ENCODE peak calls at places on chromosome 11, in nine cellular contexts. One of them, this sample, is unnamed.

GRCh38 chr11:33479216-33479615 is 221.4 kb downstream of the C11orf91 start:
- DNase-seq in breast epithelium: no peak
- DNase-seq in brain microvascular endothelial cell: no peak
- DNase-seq in PC-3: no peak
- DNase-seq in spleen: no peak
- DNase-seq in uterus: no peak
- DNase-seq in dorsolateral prefrontal cortex: no peak
- DNase-seq in naive thymus-derived CD4-positive, alpha-beta T cell: no peak
- DNase-seq in CD4-positive, alpha-beta memory T cell: no peak
- DNase-seq in this sample: no peak

GRCh38 chr11:114321621-114322257 is 25.5 kb downstream of the NNMT start:
- DNase-seq in breast epithelium: no peak
- DNase-seq in brain microvascular endothelial cell: peak; percentile 33
- DNase-seq in PC-3: peak; percentile 80
- DNase-seq in spleen: no peak
- DNase-seq in uterus: peak; percentile 60
- DNase-seq in dorsolateral prefrontal cortex: no peak
- DNase-seq in naive thymus-derived CD4-positive, alpha-beta T cell: no peak
- DNase-seq in CD4-positive, alpha-beta memory T cell: no peak
- DNase-seq in this sample: peak; percentile 66

GRCh38 chr11:59776210-59777066 is 21.3 kb downstream of the STX3 start:
- DNase-seq in breast epithelium: no peak
- DNase-seq in brain microvascular endothelial cell: peak; percentile 61
- DNase-seq in PC-3: peak; percentile 99
- DNase-seq in spleen: no peak
- DNase-seq in uterus: no peak
- DNase-seq in dorsolateral prefrontal cortex: no peak
- DNase-seq in naive thymus-derived CD4-positive, alpha-beta T cell: no peak
- DNase-seq in CD4-positive, alpha-beta memory T cell: no peak
- DNase-seq in this sample: peak; percentile 83

GRCh38 chr11:11818529-11819121 is 23.1 kb upstream of the USP47 start:
- DNase-seq in breast epithelium: no peak
- DNase-seq in brain microvascular endothelial cell: no peak
- DNase-seq in PC-3: no peak
- DNase-seq in spleen: no peak
- DNase-seq in uterus: no peak
- DNase-seq in dorsolateral prefrontal cortex: no peak
- DNase-seq in naive thymus-derived CD4-positive, alpha-beta T cell: no peak
- DNase-seq in CD4-positive, alpha-beta memory T cell: no peak
- DNase-seq in this sample: no peak

GRCh38 chr11:69160296-69161116 is 4.8 kb downstream of the SMIM38 start:
- DNase-seq in breast epithelium: no peak
- DNase-seq in brain microvascular endothelial cell: no peak
- DNase-seq in PC-3: no peak
- DNase-seq in spleen: peak; percentile 37
- DNase-seq in uterus: no peak
- DNase-seq in dorsolateral prefrontal cortex: no peak
- DNase-seq in naive thymus-derived CD4-positive, alpha-beta T cell: no peak
- DNase-seq in CD4-positive, alpha-beta memory T cell: no peak
- DNase-seq in this sample: no peak

GRCh38 chr11:57277845-57278720 is 41.0 kb upstream of the APLNR start:
- DNase-seq in breast epithelium: peak; percentile 65
- DNase-seq in brain microvascular endothelial cell: peak; percentile 80
- DNase-seq in PC-3: peak; percentile 89
- DNase-seq in spleen: no peak
- DNase-seq in uterus: peak; percentile 71
- DNase-seq in dorsolateral prefrontal cortex: peak; percentile 62
- DNase-seq in naive thymus-derived CD4-positive, alpha-beta T cell: peak; percentile 4
- DNase-seq in CD4-positive, alpha-beta memory T cell: no peak
- DNase-seq in this sample: peak; percentile 73

GRCh38 chr11:128086794-128087193 is 500.6 kb downstream of the ETS1 start:
- DNase-seq in breast epithelium: no peak
- DNase-seq in brain microvascular endothelial cell: no peak
- DNase-seq in PC-3: no peak
- DNase-seq in spleen: no peak
- DNase-seq in uterus: no peak
- DNase-seq in dorsolateral prefrontal cortex: no peak
- DNase-seq in naive thymus-derived CD4-positive, alpha-beta T cell: peak; percentile 38
- DNase-seq in CD4-positive, alpha-beta memory T cell: no peak
- DNase-seq in this sample: no peak

GRCh38 chr11:31449040-31449439 is 60.4 kb downstream of the IMMP1L start:
- DNase-seq in breast epithelium: no peak
- DNase-seq in brain microvascular endothelial cell: no peak
- DNase-seq in PC-3: no peak
- DNase-seq in spleen: no peak
- DNase-seq in uterus: no peak
- DNase-seq in dorsolateral prefrontal cortex: no peak
- DNase-seq in naive thymus-derived CD4-positive, alpha-beta T cell: no peak
- DNase-seq in CD4-positive, alpha-beta memory T cell: no peak
- DNase-seq in this sample: no peak

GRCh38 chr11:30260813-30261212 is 30.0 kb downstream of the FSHB start:
- DNase-seq in breast epithelium: no peak
- DNase-seq in brain microvascular endothelial cell: no peak
- DNase-seq in PC-3: no peak
- DNase-seq in spleen: no peak
- DNase-seq in uterus: no peak
- DNase-seq in dorsolateral prefrontal cortex: no peak
- DNase-seq in naive thymus-derived CD4-positive, alpha-beta T cell: no peak
- DNase-seq in CD4-positive, alpha-beta memory T cell: no peak
- DNase-seq in this sample: no peak

GRCh38 chr11:30255637-30256036 is 24.8 kb downstream of the FSHB start:
- DNase-seq in breast epithelium: no peak
- DNase-seq in brain microvascular endothelial cell: no peak
- DNase-seq in PC-3: no peak
- DNase-seq in spleen: no peak
- DNase-seq in uterus: no peak
- DNase-seq in dorsolateral prefrontal cortex: no peak
- DNase-seq in naive thymus-derived CD4-positive, alpha-beta T cell: no peak
- DNase-seq in CD4-positive, alpha-beta memory T cell: no peak
- DNase-seq in this sample: no peak

GRCh38 chr11:30257058-30257457 is 26.2 kb downstream of the FSHB start:
- DNase-seq in breast epithelium: no peak
- DNase-seq in brain microvascular endothelial cell: no peak
- DNase-seq in PC-3: no peak
- DNase-seq in spleen: no peak
- DNase-seq in uterus: no peak
- DNase-seq in dorsolateral prefrontal cortex: no peak
- DNase-seq in naive thymus-derived CD4-positive, alpha-beta T cell: no peak
- DNase-seq in CD4-positive, alpha-beta memory T cell: no peak
- DNase-seq in this sample: no peak

GRCh38 chr11:30254307-30255298 is 23.8 kb downstream of the FSHB start:
- DNase-seq in breast epithelium: no peak
- DNase-seq in brain microvascular endothelial cell: peak; percentile 54
- DNase-seq in PC-3: no peak
- DNase-seq in spleen: no peak
- DNase-seq in uterus: no peak
- DNase-seq in dorsolateral prefrontal cortex: no peak
- DNase-seq in naive thymus-derived CD4-positive, alpha-beta T cell: no peak
- DNase-seq in CD4-positive, alpha-beta memory T cell: no peak
- DNase-seq in this sample: no peak

DNA sequence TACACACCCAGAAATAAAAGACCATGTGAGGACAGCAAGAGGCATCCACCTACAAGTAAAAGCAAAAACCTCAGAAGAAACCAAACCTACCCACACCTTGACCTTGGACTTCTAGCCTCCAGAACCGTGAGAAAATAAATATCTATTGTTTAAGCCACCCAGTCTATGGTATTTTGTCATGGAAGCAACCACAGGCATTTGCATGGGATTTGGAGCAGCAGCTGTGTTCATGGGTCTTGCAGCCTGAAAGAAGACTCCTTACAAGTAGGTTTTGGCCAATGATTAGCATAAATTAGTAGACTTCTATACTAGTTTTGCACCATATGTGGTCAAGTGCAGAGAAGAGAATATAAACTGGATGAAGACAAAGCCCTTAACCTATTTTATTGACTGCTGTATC is 27.9 kb downstream of the FSHB start:
- DNase-seq in breast epithelium: no peak
- DNase-seq in brain microvascular endothelial cell: no peak
- DNase-seq in PC-3: no peak
- DNase-seq in spleen: no peak
- DNase-seq in uterus: no peak
- DNase-seq in dorsolateral prefrontal cortex: no peak
- DNase-seq in naive thymus-derived CD4-positive, alpha-beta T cell: no peak
- DNase-seq in CD4-positive, alpha-beta memory T cell: no peak
- DNase-seq in this sample: no peak
- H3K27ac ChIP-seq in breast epithelium: no peak overlapping the region
- H3K27ac ChIP-seq in brain microvascular endothelial cell: no peak overlapping the region
- H3K27ac ChIP-seq in PC-3: no peak overlapping the region
- H3K27ac ChIP-seq in spleen: no peak overlapping the region
- H3K27ac ChIP-seq in uterus: no peak overlapping the region
- H3K27ac ChIP-seq in dorsolateral prefrontal cortex: no peak overlapping the region
- H3K27ac ChIP-seq in naive thymus-derived CD4-positive, alpha-beta T cell: no peak overlapping the region
- H3K27ac ChIP-seq in CD4-positive, alpha-beta memory T cell: no peak overlapping the region
- H3K27ac ChIP-seq in this sample: no peak overlapping the region

GRCh38 chr11:3946445-3947017 is 91.1 kb downstream of the STIM1 start:
- DNase-seq in breast epithelium: no peak
- DNase-seq in brain microvascular endothelial cell: no peak
- DNase-seq in PC-3: no peak
- DNase-seq in spleen: no peak
- DNase-seq in uterus: no peak
- DNase-seq in dorsolateral prefrontal cortex: no peak
- DNase-seq in naive thymus-derived CD4-positive, alpha-beta T cell: no peak
- DNase-seq in CD4-positive, alpha-beta memory T cell: no peak
- DNase-seq in this sample: no peak

GRCh38 chr11:3949132-3949531 is 93.7 kb downstream of the STIM1 start:
- DNase-seq in breast epithelium: no peak
- DNase-seq in brain microvascular endothelial cell: no peak
- DNase-seq in PC-3: no peak
- DNase-seq in spleen: no peak
- DNase-seq in uterus: no peak
- DNase-seq in dorsolateral prefrontal cortex: no peak
- DNase-seq in naive thymus-derived CD4-positive, alpha-beta T cell: peak; percentile 37
- DNase-seq in CD4-positive, alpha-beta memory T cell: peak; percentile 45
- DNase-seq in this sample: no peak

GRCh38 chr11:3950996-3951662 is 95.7 kb downstream of the STIM1 start:
- DNase-seq in breast epithelium: no peak
- DNase-seq in brain microvascular endothelial cell: peak; percentile 90
- DNase-seq in PC-3: no peak
- DNase-seq in spleen: no peak
- DNase-seq in uterus: no peak
- DNase-seq in dorsolateral prefrontal cortex: no peak
- DNase-seq in naive thymus-derived CD4-positive, alpha-beta T cell: peak; percentile 47
- DNase-seq in CD4-positive, alpha-beta memory T cell: peak; percentile 47
- DNase-seq in this sample: no peak

GRCh38 chr11:3944198-3944597 is 88.7 kb downstream of the STIM1 start:
- DNase-seq in breast epithelium: no peak
- DNase-seq in brain microvascular endothelial cell: no peak
- DNase-seq in PC-3: no peak
- DNase-seq in spleen: no peak
- DNase-seq in uterus: peak; percentile 47
- DNase-seq in dorsolateral prefrontal cortex: no peak
- DNase-seq in naive thymus-derived CD4-positive, alpha-beta T cell: no peak
- DNase-seq in CD4-positive, alpha-beta memory T cell: no peak
- DNase-seq in this sample: no peak

GRCh38 chr11:3947084-3947483 is 91.6 kb downstream of the STIM1 start:
- DNase-seq in breast epithelium: no peak
- DNase-seq in brain microvascular endothelial cell: no peak
- DNase-seq in PC-3: no peak
- DNase-seq in spleen: no peak
- DNase-seq in uterus: peak; percentile 65
- DNase-seq in dorsolateral prefrontal cortex: no peak
- DNase-seq in naive thymus-derived CD4-positive, alpha-beta T cell: peak; percentile 84
- DNase-seq in CD4-positive, alpha-beta memory T cell: peak; percentile 77
- DNase-seq in this sample: no peak
- H3K27ac ChIP-seq in breast epithelium: peak overlapping the region; percentile 68
- H3K27ac ChIP-seq in brain microvascular endothelial cell: no peak overlapping the region
- H3K27ac ChIP-seq in PC-3: no peak overlapping the region
- H3K27ac ChIP-seq in spleen: peak overlapping the region; percentile 71
- H3K27ac ChIP-seq in uterus: peak overlapping the region; percentile 91
- H3K27ac ChIP-seq in dorsolateral prefrontal cortex: peak overlapping the region; percentile 52
- H3K27ac ChIP-seq in naive thymus-derived CD4-positive, alpha-beta T cell: peak overlapping the region; percentile 65
- H3K27ac ChIP-seq in CD4-positive, alpha-beta memory T cell: peak overlapping the region; percentile 68
- H3K27ac ChIP-seq in this sample: no peak overlapping the region

GRCh38 chr11:66971483-66971882 is 3.6 kb upstream of the C11orf86 start:
- DNase-seq in breast epithelium: no peak
- DNase-seq in brain microvascular endothelial cell: no peak
- DNase-seq in PC-3: no peak
- DNase-seq in spleen: no peak
- DNase-seq in uterus: no peak
- DNase-seq in dorsolateral prefrontal cortex: no peak
- DNase-seq in naive thymus-derived CD4-positive, alpha-beta T cell: no peak
- DNase-seq in CD4-positive, alpha-beta memory T cell: no peak
- DNase-seq in this sample: no peak

GRCh38 chr11:66970371-66970807 is 4.7 kb upstream of the C11orf86 start:
- DNase-seq in breast epithelium: no peak
- DNase-seq in brain microvascular endothelial cell: peak; percentile 16
- DNase-seq in PC-3: no peak
- DNase-seq in spleen: no peak
- DNase-seq in uterus: no peak
- DNase-seq in dorsolateral prefrontal cortex: no peak
- DNase-seq in naive thymus-derived CD4-positive, alpha-beta T cell: no peak
- DNase-seq in CD4-positive, alpha-beta memory T cell: no peak
- DNase-seq in this sample: no peak

GRCh38 chr11:66967670-66968425 is 7.3 kb upstream of the C11orf86 start:
- DNase-seq in breast epithelium: no peak
- DNase-seq in brain microvascular endothelial cell: peak; percentile 71
- DNase-seq in PC-3: peak; percentile 94
- DNase-seq in spleen: no peak
- DNase-seq in uterus: peak; percentile 38
- DNase-seq in dorsolateral prefrontal cortex: no peak
- DNase-seq in naive thymus-derived CD4-positive, alpha-beta T cell: no peak
- DNase-seq in CD4-positive, alpha-beta memory T cell: no peak
- DNase-seq in this sample: peak; percentile 81

GRCh38 chr11:66970808-66971442 is 4.2 kb upstream of the C11orf86 start:
- DNase-seq in breast epithelium: no peak
- DNase-seq in brain microvascular endothelial cell: peak; percentile 99
- DNase-seq in PC-3: peak; percentile 99
- DNase-seq in spleen: no peak
- DNase-seq in uterus: peak; percentile 65
- DNase-seq in dorsolateral prefrontal cortex: no peak
- DNase-seq in naive thymus-derived CD4-positive, alpha-beta T cell: no peak
- DNase-seq in CD4-positive, alpha-beta memory T cell: no peak
- DNase-seq in this sample: peak; percentile 95

GRCh38 chr11:66969584-66970205 is 5.4 kb upstream of the C11orf86 start:
- DNase-seq in breast epithelium: no peak
- DNase-seq in brain microvascular endothelial cell: peak; percentile 94
- DNase-seq in PC-3: no peak
- DNase-seq in spleen: no peak
- DNase-seq in uterus: no peak
- DNase-seq in dorsolateral prefrontal cortex: no peak
- DNase-seq in naive thymus-derived CD4-positive, alpha-beta T cell: no peak
- DNase-seq in CD4-positive, alpha-beta memory T cell: no peak
- DNase-seq in this sample: no peak
- H3K27ac ChIP-seq in breast epithelium: peak overlapping the region; percentile 94
- H3K27ac ChIP-seq in brain microvascular endothelial cell: peak overlapping the region; percentile 98
- H3K27ac ChIP-seq in PC-3: peak overlapping the region; percentile 94
- H3K27ac ChIP-seq in spleen: no peak overlapping the region
- H3K27ac ChIP-seq in uterus: no peak overlapping the region
- H3K27ac ChIP-seq in dorsolateral prefrontal cortex: no peak overlapping the region
- H3K27ac ChIP-seq in naive thymus-derived CD4-positive, alpha-beta T cell: no peak overlapping the region
- H3K27ac ChIP-seq in CD4-positive, alpha-beta memory T cell: no peak overlapping the region
- H3K27ac ChIP-seq in this sample: peak overlapping the region; percentile 98

DNA sequence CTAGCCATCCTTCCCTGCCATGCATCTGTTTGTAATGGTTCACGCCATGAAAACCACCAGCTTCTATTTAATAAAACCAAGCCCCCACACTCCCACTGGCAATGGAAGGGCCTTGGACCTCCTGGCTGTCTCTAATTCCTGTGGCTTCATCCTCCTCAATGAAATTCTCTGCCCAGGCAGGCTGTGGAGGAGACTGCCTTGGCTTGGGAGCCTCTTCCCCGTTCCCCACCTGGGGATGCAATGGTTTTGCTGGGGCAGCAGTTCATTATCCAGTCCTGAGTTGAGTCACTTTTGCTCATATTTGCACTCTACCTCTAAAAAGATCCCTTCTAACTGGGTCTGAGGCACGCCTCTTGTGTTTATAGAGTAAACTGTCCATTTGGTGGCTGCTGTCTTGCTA is 515.8 kb downstream of the NTM start:
- DNase-seq in breast epithelium: no peak
- DNase-seq in brain microvascular endothelial cell: no peak
- DNase-seq in PC-3: peak; percentile 79
- DNase-seq in spleen: no peak
- DNase-seq in uterus: no peak
- DNase-seq in dorsolateral prefrontal cortex: no peak
- DNase-seq in naive thymus-derived CD4-positive, alpha-beta T cell: no peak
- DNase-seq in CD4-positive, alpha-beta memory T cell: no peak
- DNase-seq in this sample: no peak
- H3K27ac ChIP-seq in breast epithelium: no peak overlapping the region
- H3K27ac ChIP-seq in brain microvascular endothelial cell: no peak overlapping the region
- H3K27ac ChIP-seq in PC-3: peak overlapping the region; percentile 87
- H3K27ac ChIP-seq in spleen: no peak overlapping the region
- H3K27ac ChIP-seq in uterus: no peak overlapping the region
- H3K27ac ChIP-seq in dorsolateral prefrontal cortex: no peak overlapping the region
- H3K27ac ChIP-seq in naive thymus-derived CD4-positive, alpha-beta T cell: no peak overlapping the region
- H3K27ac ChIP-seq in CD4-positive, alpha-beta memory T cell: no peak overlapping the region
- H3K27ac ChIP-seq in this sample: peak overlapping the region; percentile 8

This sample was measured in epithelial cell of prostate.